ENCODE peak calls at places on chromosomes 2 and 18, in eight cellular contexts. D is B cell, J is Peyer's patch, T is right lobe of liver, Z is type B pancreatic cell, B is NB4, R is H9, I is cardiac fibroblast. L is an unnamed sample.

GRCh38 chr18:3088444-3088843 is 75.5 kb upstream of the LPIN2 start:
- DNase-seq in D (no peak), J (no peak), T (no peak), Z (no peak), B (no peak), R (no peak), I (no peak), L (no peak)

GRCh38 chr2:86673976-86674670 is 46.0 kb upstream of the RMND5A start:
- DNase-seq in D (no peak), J (no peak), T (no peak), Z (no peak), B (no peak), R (no peak), I (peak; percentile 4), L (no peak)

GRCh38 chr2:225486226-225486625 is 86.7 kb downstream of the NYAP2 start:
- DNase-seq in D (no peak), J (no peak), T (no peak), Z (no peak), B (no peak), R (no peak), I (no peak), L (no peak)

GRCh38 chr2:96819101-96819875 is 3.2 kb downstream of the CNNM3 start:
- DNase-seq in D (no peak), J (peak; percentile 90), T (peak; percentile 82), Z (no peak), B (peak; percentile 33), R (peak; percentile 47), I (no peak), L (no peak)

GRCh38 chr2:45483997-45484396 is 127.1 kb downstream of the SRBD1 start:
- DNase-seq in D (no peak), J (no peak), T (no peak), Z (no peak), B (no peak), R (no peak), I (peak; percentile 29), L (peak; percentile 4)

GRCh38 chr2:213862407-213863076 is 548.3 kb upstream of the VWC2L start:
- DNase-seq in D (no peak), J (no peak), T (no peak), Z (no peak), B (no peak), R (no peak), I (no peak), L (no peak)

GRCh38 chr2:206867006-206867405 is 72.3 kb upstream of the CPO start:
- DNase-seq in D (no peak), J (no peak), T (no peak), Z (no peak), B (no peak), R (no peak), I (no peak), L (no peak)

GRCh38 chr2:20496477-20496876 is 49.6 kb downstream of the RHOB start:
- DNase-seq in D (no peak), J (no peak), T (no peak), Z (no peak), B (no peak), R (no peak), I (no peak), L (peak; percentile 19)

GRCh38 chr18:34322365-34323289 is 97.9 kb upstream of the NOL4 start:
- DNase-seq in D (no peak), J (peak; percentile 65), T (peak; percentile 39), Z (no peak), B (peak; percentile 62), R (peak; percentile 50), I (peak; percentile 56), L (peak; percentile 1)

GRCh38 chr2:233565685-233566140 is 869 bp downstream of the USP40 start:
- DNase-seq in D (no peak), J (no peak), T (no peak), Z (no peak), B (no peak), R (no peak), I (no peak), L (no peak)

GRCh38 chr18:35084494-35085449 is 43.6 kb downstream of the MAPRE2 start:
- DNase-seq in D (no peak), J (no peak), T (no peak), Z (no peak), B (no peak), R (no peak), I (no peak), L (no peak)

GRCh38 chr2:126368778-126369177 is 287.2 kb upstream of the GYPC start:
- DNase-seq in D (no peak), J (no peak), T (no peak), Z (no peak), B (no peak), R (no peak), I (no peak), L (no peak)

GRCh38 chr2:193847140-193847539 is 1652.4 kb upstream of the TMEFF2 start:
- DNase-seq in D (no peak), J (no peak), T (no peak), Z (no peak), B (no peak), R (no peak), I (peak; percentile 73), L (no peak)

GRCh38 chr2:69385443-69386151 is 1.4 kb downstream of the GFPT1 start:
- DNase-seq in D (no peak), J (no peak), T (no peak), Z (no peak), B (peak; percentile 24), R (no peak), I (peak; percentile 39), L (peak; percentile 54)

GRCh38 chr2:239470151-239470900 is 69.5 kb upstream of the HDAC4 start:
- DNase-seq in D (no peak), J (peak; percentile 23), T (no peak), Z (peak; percentile 32), B (no peak), R (peak; percentile 2), I (no peak), L (no peak)

GRCh38 chr2:203492965-203493364 is 42.1 kb downstream of the RAPH1 start:
- DNase-seq in D (no peak), J (no peak), T (no peak), Z (no peak), B (no peak), R (no peak), I (no peak), L (no peak)

GRCh38 chr2:190540048-190540447 is 5.5 kb upstream of the NEMP2 start:
- DNase-seq in D (no peak), J (no peak), T (no peak), Z (no peak), B (peak; percentile 22), R (no peak), I (no peak), L (no peak)

GRCh38 chr2:224017976-224018375 is 21.1 kb downstream of the SERPINE2 start:
- DNase-seq in D (no peak), J (no peak), T (no peak), Z (no peak), B (no peak), R (no peak), I (no peak), L (no peak)

GRCh38 chr18:49976810-49977209 is 163.5 kb upstream of the ACAA2 start:
- DNase-seq in D (no peak), J (no peak), T (no peak), Z (no peak), B (no peak), R (no peak), I (no peak), L (no peak)

GRCh38 chr2:69054431-69054830 is 41.5 kb downstream of the ANTXR1 start:
- DNase-seq in D (no peak), J (no peak), T (no peak), Z (no peak), B (no peak), R (no peak), I (peak; percentile 48), L (no peak)

GRCh38 chr2:16037808-16038457 is 97.6 kb downstream of the MYCN start:
- DNase-seq in D (no peak), J (no peak), T (no peak), Z (no peak), B (no peak), R (no peak), I (no peak), L (no peak)

GRCh38 chr18:73244411-73244810 is 376.6 kb upstream of the NETO1 start:
- DNase-seq in D (no peak), J (no peak), T (no peak), Z (no peak), B (no peak), R (no peak), I (peak; percentile 15), L (no peak)
- TF ChIP-seq CTCF in D (no peak), J (no peak), T (no peak), Z (no peak), B (no peak), R (no peak), I (no peak), L (no peak)

DNA sequence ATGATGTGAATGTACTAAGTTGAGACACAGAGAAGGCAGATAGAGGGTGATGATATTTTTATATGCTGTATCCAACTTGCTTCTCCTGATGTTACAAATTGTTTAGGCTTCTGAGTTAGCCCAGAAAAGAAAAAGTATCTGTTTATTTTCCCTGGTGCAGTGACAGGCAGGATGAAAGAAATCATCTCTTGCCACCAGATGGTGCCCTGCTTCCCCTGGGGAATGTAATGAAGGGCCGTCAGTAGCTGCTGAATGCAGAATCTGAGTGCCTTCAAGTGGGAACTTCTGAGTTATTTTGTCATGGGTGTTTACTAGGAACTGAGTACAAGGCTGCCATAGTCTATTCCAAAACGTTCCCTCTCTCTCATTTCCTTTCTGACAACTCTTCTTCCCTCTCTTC is 525.6 kb downstream of the MBD2 start:
- DNase-seq in D (no peak), J (no peak), T (no peak), Z (no peak), B (peak; percentile 44), R (peak; percentile 46), I (peak; percentile 49), L (no peak)
- TF ChIP-seq CTCF in D (no peak), J (no peak), T (peak; percentile 31), Z (peak; percentile 78), B (peak; percentile 38), R (peak; percentile 79), I (peak; percentile 57), L (peak; percentile 38)

GRCh38 chr2:237694423-237695194 is 67.2 kb downstream of the LRRFIP1 start:
- DNase-seq in D (no peak), J (peak; percentile 53), T (no peak), Z (no peak), B (peak; percentile 88), R (peak; percentile 15), I (no peak), L (no peak)
- TF ChIP-seq CTCF in D (no peak), J (no peak), T (no peak), Z (no peak), B (peak; percentile 30), R (no peak), I (no peak), L (no peak)

DNA sequence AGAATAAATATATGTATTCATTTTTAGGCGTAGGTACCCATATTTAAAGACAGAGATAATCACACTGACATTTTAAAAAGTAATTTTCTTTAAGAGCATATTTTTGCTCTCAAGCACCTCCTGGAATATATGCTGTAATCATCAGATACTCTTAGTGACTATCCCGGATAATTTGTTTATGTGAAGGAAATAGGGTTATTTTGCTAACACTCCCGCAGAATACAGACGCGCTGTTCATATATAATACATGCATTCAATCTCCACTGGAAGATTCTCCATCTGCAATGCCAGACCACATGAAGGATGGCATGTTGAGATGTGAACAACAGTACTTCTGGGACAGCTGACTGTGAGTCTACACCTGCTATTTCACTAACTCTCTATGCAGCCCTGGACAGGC is 430.7 kb downstream of the TMX3 start:
- DNase-seq in D (no peak), J (no peak), T (no peak), Z (no peak), B (no peak), R (no peak), I (no peak), L (no peak)
- TF ChIP-seq CTCF in D (no peak), J (no peak), T (no peak), Z (no peak), B (no peak), R (no peak), I (no peak), L (no peak)

GRCh38 chr2:70460333-70460732 is 93.3 kb downstream of the TGFA start:
- DNase-seq in D (no peak), J (no peak), T (no peak), Z (no peak), B (no peak), R (peak; percentile 69), I (no peak), L (no peak)
- TF ChIP-seq CTCF in D (no peak), J (no peak), T (no peak), Z (no peak), B (no peak), R (peak; percentile 60), I (no peak), L (no peak)